ENCODE peak calls at places on chromosomes 7 and 10, in six cellular contexts. R, P, M, Z, Q and E are unnamed samples.

GRCh38 chr10:75616874-75617478 is 185.6 kb downstream of the LRMDA start:
- DNase-seq in R (peak), Q (no peak), P (no peak), Z (no peak), M (no peak), E (no peak)

GRCh38 chr7:73742753-73743641 is 4.4 kb upstream of the ABHD11 start:
- DNase-seq in Q (no peak), Z (peak), M (no peak), P (peak), R (no peak), E (peak)

GRCh38 chr10:16950686-16951681 is 133.8 kb upstream of the RSU1 start:
- DNase-seq in R (peak), Q (peak), P (no peak), Z (peak), M (peak), E (peak)

GRCh38 chr10:97849101-97849490 is 547 bp upstream of the GOLGA7B start:
- DNase-seq in M (no peak), Z (peak), P (peak), Q (no peak), R (peak), E (no peak)

GRCh38 chr7:130996841-130997231 is 262.8 kb upstream of the KLF14 start:
- DNase-seq in R (no peak), Z (peak), Q (no peak), M (peak), P (no peak), E (peak)

GRCh38 chr7:33750177-33750576 is 155.2 kb upstream of the BMPER start:
- DNase-seq in R (no peak), Q (no peak), P (no peak), M (peak), Z (peak), E (no peak)

GRCh38 chr10:52440612-52441285 is 126.7 kb downstream of the DKK1 start:
- DNase-seq in Z (no peak), P (no peak), M (no peak), Q (no peak), R (no peak), E (no peak)

GRCh38 chr10:30294506-30295280 is 54.4 kb downstream of the MTPAP start:
- DNase-seq in R (peak), M (no peak), Q (no peak), Z (peak), P (no peak), E (no peak)

GRCh38 chr10:71423936-71424335 is 27.2 kb downstream of the CDH23 start:
- DNase-seq in M (no peak), R (no peak), Q (no peak), Z (no peak), P (no peak), E (no peak)

GRCh38 chr10:99431190-99431549 is 746 bp upstream of the GOT1 start:
- DNase-seq in Q (no peak), R (no peak), Z (peak), M (peak), P (no peak), E (peak)

GRCh38 chr10:99993994-99994689 is 15.6 kb downstream of the DNMBP start:
- DNase-seq in M (peak), P (peak), R (no peak), Q (peak), Z (peak), E (peak)

GRCh38 chr10:77494789-77495541 is 142.6 kb downstream of the KCNMA1 start:
- DNase-seq in Z (no peak), M (no peak), P (no peak), Q (no peak), R (no peak), E (no peak)

GRCh38 chr7:28348631-28349030 is 63.7 kb upstream of the CREB5 start:
- DNase-seq in Z (peak), R (no peak), M (no peak), P (no peak), Q (no peak), E (peak)

GRCh38 chr10:125264091-125264490 is 103.7 kb upstream of the CTBP2 start:
- DNase-seq in Q (no peak), Z (no peak), R (no peak), P (no peak), M (no peak), E (no peak)

GRCh38 chr7:7858559-7858958 is 110.0 kb upstream of the GLCCI1 start:
- DNase-seq in Z (no peak), R (no peak), Q (no peak), M (no peak), P (no peak), E (no peak)

GRCh38 chr7:126605056-126605455 is 647.7 kb downstream of the GRM8 start:
- DNase-seq in R (no peak), P (no peak), Z (peak), Q (no peak), M (no peak), E (no peak)

GRCh38 chr10:102815790-102816549 is 21.2 kb downstream of the CYP17A1 start:
- DNase-seq in Q (peak), Z (no peak), R (no peak), P (no peak), M (peak), E (peak)

GRCh38 chr10:88042162-88043100 is 179.0 kb downstream of the PTEN start:
- DNase-seq in Q (no peak), R (no peak), Z (peak), M (peak), P (peak), E (peak)

GRCh38 chr7:46764100-46764941 is 817.6 kb downstream of the TNS3 start:
- DNase-seq in Q (peak), R (no peak), Z (peak), P (no peak), M (peak), E (peak)

GRCh38 chr10:31261502-31262311 is 57.3 kb upstream of the ZEB1 start:
- DNase-seq in M (peak), Z (no peak), R (no peak), Q (peak), P (no peak), E (peak)

GRCh38 chr10:11146402-11147171 is 128.9 kb downstream of the CELF2 start:
- DNase-seq in R (no peak), Z (peak), P (no peak), M (no peak), Q (no peak), E (peak)

GRCh38 chr7:93279541-93279940 is 47.4 kb downstream of the VPS50 start:
- DNase-seq in Q (no peak), M (no peak), R (no peak), P (no peak), Z (no peak), E (no peak)

GRCh38 chr7:127629268-127629854 is 11.4 kb upstream of the PAX4 start:
- DNase-seq in M (no peak), P (no peak), R (no peak), Z (peak), Q (no peak), E (no peak)

GRCh38 chr10:71390435-71390820 is 6.3 kb upstream of the CDH23 start:
- DNase-seq in Z (no peak), M (no peak), P (no peak), R (no peak), Q (no peak), E (no peak)